ENCODE peak calls at places on chromosomes 4 and X, in eight cellular contexts. S is fibroblast of the conjunctiva; R is astrocyte of the spinal cord; Z is neural crest cell; K is tibial nerve; P is glomerular endothelial cell; A is CD4-positive, alpha-beta T cell; X is anterior cingulate cortex. W is an unnamed sample.

GRCh38 chrX:154544885-154545284 is 1.8 kb downstream of the G6PD start:
- DNase-seq in P (no peak), X (no peak), K (no peak), S (no peak), A (no peak), R (no peak), Z (no peak), W (no peak)

GRCh38 chr4:7426525-7427171 is 8.1 kb downstream of the PSAPL1 start:
- DNase-seq in R (no peak), Z (no peak), A (no peak), K (no peak), X (no peak), S (no peak), P (no peak), W (no peak)

GRCh38 chr4:95102391-95102790 is 344.6 kb downstream of the BMPR1B start:
- DNase-seq in P (no peak), A (no peak), Z (no peak), X (no peak), S (no peak), R (no peak), K (no peak), W (no peak)

GRCh38 chr4:76072760-76073159 is 1.7 kb upstream of the ART3 start:
- DNase-seq in X (no peak), Z (no peak), P (no peak), K (no peak), S (no peak), R (no peak), A (no peak), W (no peak)

GRCh38 chrX:48648299-48648698 is 35.3 kb upstream of the WAS start:
- DNase-seq in X (no peak), P (no peak), A (peak; percentile 29), K (peak; percentile 15), R (peak; percentile 52), Z (no peak), S (peak; percentile 20), W (no peak)

GRCh38 chr4:743463-744211 is 38.0 kb downstream of the PCGF3 start:
- DNase-seq in S (no peak), X (no peak), K (no peak), A (no peak), Z (no peak), R (peak; percentile 47), P (no peak), W (no peak)

GRCh38 chr4:142315999-142316398 is 530.1 kb downstream of the INPP4B start:
- DNase-seq in X (no peak), S (no peak), P (no peak), Z (no peak), R (no peak), A (no peak), K (no peak), W (no peak)

GRCh38 chr4:15717126-15717525 is 14.3 kb downstream of the BST1 start:
- DNase-seq in Z (no peak), A (no peak), P (no peak), K (no peak), R (peak; percentile 41), X (no peak), S (no peak), W (no peak)

GRCh38 chr4:52877694-52878093 is 15.6 kb downstream of the RASL11B start:
- DNase-seq in Z (no peak), R (no peak), K (no peak), A (no peak), S (no peak), P (no peak), X (no peak), W (no peak)

GRCh38 chr4:71259911-71260331 is 78.9 kb upstream of the SLC4A4 start:
- DNase-seq in P (peak; percentile 22), A (no peak), Z (no peak), X (no peak), S (no peak), R (no peak), K (no peak), W (no peak)

GRCh38 chrX:136896121-136896914 is 15.8 kb upstream of the RBMX start:
- DNase-seq in R (no peak), A (no peak), P (no peak), S (no peak), Z (no peak), X (no peak), K (no peak), W (no peak)

GRCh38 chr4:176002007-176002623 is 63.5 kb upstream of the WDR17 start:
- DNase-seq in R (no peak), A (no peak), K (no peak), S (no peak), P (no peak), Z (peak; percentile 45), X (peak; percentile 17), W (peak; percentile 16)

GRCh38 chr4:108700358-108700757 is 50.0 kb downstream of the OSTC start:
- DNase-seq in P (no peak), K (no peak), R (peak; percentile 75), X (no peak), S (no peak), Z (no peak), A (no peak), W (no peak)

GRCh38 chr4:4386296-4386735 is 586 bp upstream of the NSG1 start:
- DNase-seq in A (no peak), Z (no peak), X (no peak), P (no peak), K (no peak), S (no peak), R (no peak), W (no peak)

GRCh38 chr4:179586460-179586859 is 2144.2 kb upstream of the AGA start:
- DNase-seq in S (no peak), K (no peak), A (no peak), X (no peak), Z (no peak), R (peak; percentile 16), P (no peak), W (no peak)

GRCh38 chrX:119150163-119151135 is 22.8 kb upstream of the KIAA1210 start:
- DNase-seq in S (no peak), Z (no peak), P (no peak), R (no peak), A (no peak), X (no peak), K (no peak), W (no peak)

GRCh38 chr4:106715825-106716224 is 320.3 kb downstream of the DKK2 start:
- DNase-seq in Z (no peak), A (no peak), K (no peak), P (no peak), X (no peak), R (no peak), S (no peak), W (no peak)

GRCh38 chr4:141180991-141181760 is 39.5 kb upstream of the ZNF330 start:
- DNase-seq in K (no peak), S (no peak), R (no peak), A (no peak), P (no peak), X (no peak), Z (no peak), W (no peak)

GRCh38 chr4:106676173-106676921 is 307.8 kb upstream of the GIMD1 start:
- DNase-seq in Z (no peak), R (peak; percentile 15), K (no peak), X (no peak), P (no peak), A (no peak), S (peak; percentile 12), W (no peak)

GRCh38 chr4:25970241-25970675 is 56.2 kb downstream of the SMIM20 start:
- DNase-seq in Z (no peak), A (no peak), R (peak; percentile 14), K (no peak), X (no peak), S (no peak), P (no peak), W (no peak)

GRCh38 chrX:47644557-47645091 is 5.7 kb downstream of the ELK1 start:
- DNase-seq in A (no peak), P (no peak), K (no peak), X (no peak), R (no peak), Z (peak; percentile 18), S (no peak), W (no peak)

GRCh38 chr4:118289794-118290193 is 63.0 kb downstream of the PRSS12 start:
- DNase-seq in Z (no peak), S (peak; percentile 82), R (peak; percentile 46), K (no peak), X (no peak), P (no peak), A (no peak), W (no peak)

GRCh38 chr4:182884046-182884445 is 33.1 kb downstream of the DCTD start:
- DNase-seq in K (no peak), P (no peak), Z (no peak), A (no peak), R (no peak), S (peak; percentile 37), X (no peak), W (no peak)

GRCh38 chr4:6989331-6989923 is 53.7 kb upstream of the TADA2B start:
- DNase-seq in X (no peak), R (no peak), Z (no peak), K (no peak), A (no peak), S (no peak), P (no peak), W (no peak)

GRCh38 chr4:182205293-182205692 is 37.9 kb upstream of the TENM3 start:
- DNase-seq in X (no peak), Z (no peak), A (no peak), R (no peak), K (no peak), S (no peak), P (no peak), W (no peak)

GRCh38 chr4:186621959-186622553 is 66.7 kb upstream of the MTNR1A start:
- DNase-seq in Z (no peak), P (no peak), S (peak; percentile 34), K (no peak), R (peak; percentile 90), X (no peak), A (no peak), W (no peak)

GRCh38 chr4:183468210-183469095 is 24.0 kb downstream of the CDKN2AIP start:
- DNase-seq in K (no peak), A (no peak), P (no peak), X (no peak), R (no peak), Z (no peak), S (no peak), W (no peak)

GRCh38 chr4:60683357-60683756 is 516.8 kb upstream of the ADGRL3 start:
- DNase-seq in X (no peak), S (peak; percentile 53), Z (no peak), P (no peak), R (peak; percentile 88), A (no peak), K (no peak), W (no peak)